ENCODE peak calls at places on chromosome 11, in nine cellular contexts. G is psoas muscle, A is OCI-LY7, V is ascending aorta, I is ovary, M is SJSA1, W is BE2C, T is neuronal stem cell, U is A549. P is an unnamed sample.
A peak's percentile ranks its signal among the peaks of the same experiment; 100 is the strongest.

GRCh38 chr11:128208329-128209220 is 378.8 kb downstream of the ETS1 start:
- DNase-seq in G (no peak), A (no peak), V (no peak), I (peak; percentile 43), M (peak; percentile 71), W (no peak), T (no peak), U (peak; percentile 79), P (no peak)

GRCh38 chr11:93822359-93822758 is 28.1 kb downstream of the VSTM5 start:
- DNase-seq in G (no peak), A (no peak), V (no peak), I (no peak), M (no peak), W (no peak), T (no peak), U (no peak), P (no peak)

GRCh38 chr11:134032501-134033091 is 36.3 kb upstream of the JAM3 start:
- DNase-seq in G (no peak), A (no peak), V (no peak), I (peak; percentile 55), M (no peak), W (peak; percentile 84), T (no peak), U (no peak), P (no peak)

GRCh38 chr11:8867856-8868705 is 42.9 kb upstream of the AKIP1 start:
- DNase-seq in G (no peak), A (no peak), V (no peak), I (no peak), M (peak; percentile 41), W (no peak), T (no peak), U (no peak), P (no peak)

GRCh38 chr11:116311141-116311540 is 461.6 kb downstream of the BUD13 start:
- DNase-seq in G (no peak), A (no peak), V (no peak), I (no peak), M (no peak), W (peak; percentile 36), T (no peak), U (no peak), P (no peak)

GRCh38 chr11:25535462-25535861 is 796.5 kb upstream of the ANO3 start:
- DNase-seq in G (peak; percentile 19), A (no peak), V (no peak), I (no peak), M (no peak), W (no peak), T (no peak), U (no peak), P (no peak)

GRCh38 chr11:121082670-121083069 is 18.4 kb upstream of the TECTA start:
- DNase-seq in G (no peak), A (no peak), V (no peak), I (no peak), M (no peak), W (no peak), T (peak; percentile 45), U (no peak), P (peak; percentile 51)

GRCh38 chr11:29333993-29334780 is 682.6 kb downstream of the KCNA4 start:
- DNase-seq in G (no peak), A (peak; percentile 27), V (no peak), I (no peak), M (peak; percentile 77), W (no peak), T (peak; percentile 18), U (peak; percentile 74), P (peak; percentile 59)

GRCh38 chr11:42253156-42253555 is 793.7 kb upstream of the LRRC4C start:
- DNase-seq in G (no peak), A (no peak), V (no peak), I (no peak), M (no peak), W (no peak), T (no peak), U (no peak), P (no peak)

GRCh38 chr11:123439616-123440015 is 9.5 kb downstream of the GRAMD1B start:
- DNase-seq in G (no peak), A (no peak), V (no peak), I (no peak), M (no peak), W (no peak), T (no peak), U (no peak), P (no peak)

GRCh38 chr11:725624-726202 is 19.7 kb downstream of the EPS8L2 start:
- DNase-seq in G (peak; percentile 19), A (no peak), V (no peak), I (no peak), M (no peak), W (peak; percentile 4), T (no peak), U (no peak), P (no peak)
- H3K4me3 ChIP-seq in G (peak overlapping the region; percentile 40), A (peak overlapping the region; percentile 48), V (peak overlapping the region; percentile 37), I (no peak overlapping the region), M (no peak overlapping the region), W (no peak overlapping the region), T (no peak overlapping the region), U (no peak overlapping the region), P (no peak overlapping the region)

GRCh38 chr11:126437731-126438130 is 82.2 kb downstream of the ST3GAL4 start:
- DNase-seq in G (no peak), A (no peak), V (no peak), I (no peak), M (no peak), W (no peak), T (no peak), U (no peak), P (no peak)

GRCh38 chr11:126440276-126440675 is 84.8 kb downstream of the ST3GAL4 start:
- DNase-seq in G (no peak), A (no peak), V (no peak), I (peak; percentile 46), M (no peak), W (no peak), T (no peak), U (no peak), P (no peak)

GRCh38 chr11:126438272-126438671 is 82.8 kb downstream of the ST3GAL4 start:
- DNase-seq in G (no peak), A (no peak), V (no peak), I (no peak), M (no peak), W (no peak), T (no peak), U (no peak), P (no peak)

GRCh38 chr11:126440792-126441514 is 85.5 kb downstream of the ST3GAL4 start:
- DNase-seq in G (peak; percentile 74), A (peak; percentile 75), V (no peak), I (peak; percentile 94), M (peak; percentile 61), W (peak; percentile 67), T (peak; percentile 80), U (peak; percentile 65), P (peak; percentile 71)

DNA sequence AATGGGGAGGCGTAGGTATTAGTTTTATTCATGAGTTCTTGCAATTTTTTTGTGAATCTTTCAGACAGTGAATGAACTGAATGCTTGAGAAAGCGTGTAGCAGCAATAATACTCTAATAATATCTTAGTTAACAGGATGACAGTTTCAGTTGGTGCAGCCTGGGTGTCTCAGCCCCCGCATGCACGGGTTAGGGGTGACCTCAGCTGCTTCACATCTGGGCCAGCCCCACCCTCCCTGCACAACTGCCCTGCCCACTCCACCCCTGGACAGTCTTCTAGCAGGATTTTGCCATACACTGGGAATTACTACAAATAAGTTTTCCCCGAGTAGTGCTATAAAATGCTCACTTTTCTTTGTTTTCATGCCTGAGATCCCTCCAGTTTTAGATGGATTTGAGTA is 83.2 kb downstream of the ST3GAL4 start:
- DNase-seq in G (peak; percentile 47), A (no peak), V (no peak), I (no peak), M (no peak), W (no peak), T (no peak), U (no peak), P (no peak)
- H3K4me1 ChIP-seq in G (no peaks in the 10 kb centered on the region), A (peaks cover 26% of the 10 kb centered on the region), V (no peaks in the 10 kb centered on the region), I (peaks cover 4% of the 10 kb centered on the region), M (no peaks in the 10 kb centered on the region), W (peaks cover 9% of the 10 kb centered on the region), T (peaks cover 26% of the 10 kb centered on the region), U (no peaks in the 10 kb centered on the region), P (peaks cover 11% of the 10 kb centered on the region)

GRCh38 chr11:59173964-59174663 is 2.2 kb downstream of the DTX4 start:
- DNase-seq in G (no peak), A (no peak), V (no peak), I (peak; percentile 34), M (peak; percentile 54), W (no peak), T (no peak), U (no peak), P (peak; percentile 53)
- H3K4me3 ChIP-seq in G (peak overlapping the region; percentile 72), A (no peak overlapping the region), V (peak overlapping the region; percentile 91), I (peak overlapping the region; percentile 68), M (peak overlapping the region; percentile 70), W (no peak overlapping the region), T (peak overlapping the region; percentile 95), U (no peak overlapping the region), P (peak overlapping the region; percentile 41)

DNA sequence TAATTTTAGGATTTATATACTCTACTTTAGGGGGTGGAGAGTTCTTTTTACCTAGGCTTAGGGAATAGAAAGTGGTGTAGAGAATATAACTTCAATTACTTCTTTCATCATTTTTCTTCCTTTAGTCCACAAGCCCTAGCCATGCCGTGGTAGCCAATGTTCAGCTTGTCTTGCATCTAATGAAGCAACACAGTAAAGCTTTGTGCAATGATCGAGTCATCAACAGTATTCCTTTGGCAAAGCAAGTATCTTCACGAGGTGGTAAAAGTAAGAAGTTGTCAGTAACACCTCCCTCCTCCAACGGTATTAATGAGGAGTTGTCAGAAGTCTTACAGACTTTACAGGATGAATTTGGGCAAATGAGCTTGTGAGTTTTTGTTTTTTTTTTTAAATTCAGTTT is 37.4 kb downstream of the CEP57 start:
- DNase-seq in G (no peak), A (no peak), V (no peak), I (no peak), M (no peak), W (no peak), T (no peak), U (no peak), P (no peak)
- H3K4me1 ChIP-seq in G (no peaks in the 10 kb centered on the region), A (no peaks in the 10 kb centered on the region), V (no peaks in the 10 kb centered on the region), I (no peaks in the 10 kb centered on the region), M (peaks cover 17% of the 10 kb centered on the region), W (no peaks in the 10 kb centered on the region), T (no peaks in the 10 kb centered on the region), U (peaks cover 6% of the 10 kb centered on the region), P (no peaks in the 10 kb centered on the region)

DNA sequence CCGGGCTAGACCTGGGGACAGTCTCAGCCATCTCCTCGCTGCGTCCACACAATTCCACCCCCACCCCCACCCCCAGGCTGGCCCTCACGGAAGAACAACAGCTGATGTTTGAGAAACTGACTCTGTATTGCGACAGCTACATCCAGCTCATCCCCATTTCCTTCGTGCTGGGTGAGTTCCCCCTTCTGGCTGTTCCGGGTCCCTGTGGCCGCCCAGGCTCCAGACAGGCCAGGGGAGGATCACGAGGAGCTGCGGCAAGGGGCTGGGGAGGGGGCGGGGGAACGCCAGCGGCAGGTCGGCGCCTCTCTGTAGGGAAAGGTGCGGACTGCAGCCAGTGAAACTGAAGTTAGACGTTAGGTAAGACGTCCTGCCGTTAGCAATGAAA is 4.9 kb downstream of the BEST1 start:
- DNase-seq in G (peak; percentile 71), A (no peak), V (no peak), I (peak; percentile 72), M (no peak), W (no peak), T (peak; percentile 20), U (peak; percentile 62), P (no peak)
- H3K4me3 ChIP-seq in G (peak overlapping the region; percentile 63), A (no peak overlapping the region), V (peak overlapping the region; percentile 59), I (peak overlapping the region; percentile 47), M (no peak overlapping the region), W (no peak overlapping the region), T (no peak overlapping the region), U (no peak overlapping the region), P (no peak overlapping the region)